ENCODE peak calls at places on chromosome 4, in seven cellular contexts. S is HepG2, R is A549, O is GM12878, P is HCT116, Z is K562, G is H1. Y is an unnamed sample.

GRCh38 chr4:39697740-39698423 is at the start of gene UBE2K:
- DNase-seq in Z (peak; percentile 94), O (no peak), G (peak; percentile 92), P (peak; percentile 71), S (peak; percentile 83), R (peak; percentile 81), Y (peak; percentile 82)

GRCh38 chr4:81896936-81897335 is 425.2 kb upstream of the RASGEF1B start:
- DNase-seq in S (no peak), Z (no peak), R (no peak), O (no peak), P (no peak), G (no peak), Y (no peak)

GRCh38 chr4:10045481-10045880 is 24.2 kb upstream of the SLC2A9 start:
- DNase-seq in O (no peak), S (peak; percentile 93), R (peak; percentile 60), G (no peak), Z (no peak), P (peak; percentile 80), Y (peak; percentile 20)

GRCh38 chr4:67332627-67333026 is 212.7 kb downstream of the CENPC start:
- DNase-seq in S (peak; percentile 16), P (no peak), R (peak; percentile 20), G (no peak), Z (peak; percentile 28), O (no peak), Y (no peak)

GRCh38 chr4:125390126-125390525 is 75.4 kb downstream of the FAT4 start:
- DNase-seq in P (no peak), O (no peak), R (no peak), Z (no peak), G (no peak), S (no peak), Y (peak; percentile 85)

GRCh38 chr4:105050896-105051295 is 95.8 kb upstream of the TET2 start:
- DNase-seq in R (no peak), Z (no peak), P (no peak), O (no peak), S (no peak), G (no peak), Y (peak; percentile 50)

GRCh38 chr4:168598191-168598590 is 101.3 kb downstream of the PALLD start:
- DNase-seq in R (no peak), S (no peak), P (no peak), O (no peak), G (no peak), Z (no peak), Y (no peak)

GRCh38 chr4:41215969-41216293 is 1.6 kb upstream of the APBB2 start:
- DNase-seq in R (peak; percentile 21), O (no peak), G (peak; percentile 80), S (no peak), P (no peak), Z (no peak), Y (no peak)

GRCh38 chr4:137124278-137124932 is 407.9 kb downstream of the PCDH18 start:
- DNase-seq in O (peak; percentile 1), R (peak; percentile 57), G (no peak), P (peak; percentile 53), Z (no peak), S (peak; percentile 17), Y (peak; percentile 79)

GRCh38 chr4:70688795-70689231 is 481 bp downstream of the UTP3 start:
- DNase-seq in G (no peak), S (no peak), R (no peak), O (no peak), Z (peak; percentile 34), P (no peak), Y (no peak)

GRCh38 chr4:6437682-6438264 is 34.6 kb downstream of the PPP2R2C start:
- DNase-seq in P (no peak), S (no peak), Z (no peak), O (no peak), G (no peak), R (no peak), Y (no peak)

GRCh38 chr4:138627096-138627495 is 384.9 kb upstream of the SLC7A11 start:
- DNase-seq in O (no peak), Z (no peak), S (no peak), R (no peak), P (no peak), G (no peak), Y (peak; percentile 20)

GRCh38 chr4:6916069-6916586 is 6.5 kb downstream of the TBC1D14 start:
- DNase-seq in G (no peak), P (no peak), R (no peak), S (no peak), O (no peak), Z (no peak), Y (no peak)

GRCh38 chr4:43008793-43009192 is 116.3 kb downstream of the GRXCR1 start:
- DNase-seq in O (no peak), G (no peak), Z (no peak), S (no peak), R (no peak), P (no peak), Y (no peak)

GRCh38 chr4:15420642-15421041 is 7.2 kb upstream of the C1QTNF7 start:
- DNase-seq in R (no peak), S (no peak), G (no peak), Z (no peak), O (no peak), P (no peak), Y (peak; percentile 85)

GRCh38 chr4:129218355-129218754 is 122.4 kb downstream of the C4orf33 start:
- DNase-seq in S (no peak), R (peak; percentile 35), P (no peak), Z (no peak), O (no peak), G (no peak), Y (no peak)
- TF ChIP-seq CEBPB in S (no peak), R (no peak), P (no peak), Z (no peak), O (no peak), G (no peak), Y (no peak)

DNA sequence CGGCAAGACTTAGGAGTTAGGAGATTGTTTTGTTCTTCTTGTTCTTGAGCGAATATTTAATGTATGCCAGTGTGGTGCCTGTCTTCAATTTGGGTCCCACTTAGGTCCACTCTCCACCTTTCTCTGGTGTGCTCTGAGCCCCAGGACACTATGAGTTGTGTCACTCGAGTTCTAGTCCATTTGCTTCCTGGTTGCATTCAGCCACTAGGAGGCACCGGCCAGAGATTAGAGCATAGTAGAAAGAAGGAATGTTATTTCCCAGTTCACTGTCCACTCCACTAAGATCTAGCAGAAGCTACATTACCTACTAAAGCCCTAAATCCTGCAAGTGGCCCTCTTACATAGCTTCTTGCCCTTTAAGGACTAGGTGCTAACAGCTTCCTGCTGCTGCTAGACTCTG is 326.9 kb downstream of the NAF1 start:
- DNase-seq in S (peak; percentile 3), R (peak; percentile 8), G (no peak), P (no peak), O (no peak), Z (no peak), Y (no peak)
- TF ChIP-seq RAD21 in S (no peak), R (no peak), G (peak; percentile 54), P (no peak), O (no peak), Z (no peak), Y (no peak)

GRCh38 chr4:30722092-30722915 is 2.1 kb downstream of the PCDH7 start:
- DNase-seq in P (no peak), Z (no peak), G (peak; percentile 73), R (no peak), O (no peak), S (no peak), Y (no peak)
- TF ChIP-seq CEBPB in P (no peak), Z (no peak), G (no peak), R (no peak), O (no peak), S (no peak), Y (no peak)

DNA sequence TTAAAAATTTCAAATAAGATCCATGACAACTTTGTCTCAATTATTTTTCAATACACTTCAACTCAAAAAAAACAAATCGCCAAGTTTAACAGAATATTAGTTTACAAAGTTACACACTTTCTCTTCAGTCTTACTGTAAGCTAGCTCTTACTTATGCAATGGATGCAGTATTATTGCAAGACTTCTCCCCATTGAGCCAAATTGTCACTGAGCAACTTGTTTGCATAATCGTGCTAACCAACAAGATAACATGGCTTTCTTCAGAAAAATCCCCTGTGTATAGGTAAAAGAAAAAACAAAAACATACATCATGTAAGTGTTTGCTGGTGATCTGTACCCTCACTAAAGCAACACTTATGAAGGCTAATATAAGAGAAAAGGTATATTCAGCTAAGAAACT is 18.9 kb downstream of the DNAJB14 start:
- DNase-seq in G (no peak), P (no peak), O (no peak), Z (no peak), R (no peak), S (no peak), Y (no peak)
- TF ChIP-seq RAD21 in G (no peak), P (no peak), O (no peak), Z (no peak), R (no peak), S (no peak), Y (no peak)

GRCh38 chr4:1209821-1210220 is 37.4 kb upstream of the SPON2 start:
- DNase-seq in S (no peak), O (no peak), R (no peak), G (no peak), Z (peak; percentile 55), P (no peak), Y (peak; percentile 80)
- TF ChIP-seq CEBPB in S (no peak), O (no peak), R (no peak), G (no peak), Z (no peak), P (no peak), Y (no peak)

GRCh38 chr4:164755432-164755831 is 1.5 kb downstream of the SMIM31 start:
- DNase-seq in Z (no peak), R (no peak), G (no peak), P (no peak), O (no peak), S (no peak), Y (no peak)

GRCh38 chr4:164748375-164748774 is 5.6 kb upstream of the SMIM31 start:
- DNase-seq in R (peak; percentile 14), Z (peak; percentile 16), G (no peak), P (peak; percentile 13), S (peak; percentile 3), O (no peak), Y (peak; percentile 19)

GRCh38 chr4:164753873-164754488 is at the start of gene SMIM31:
- DNase-seq in O (no peak), G (no peak), R (peak; percentile 39), S (no peak), P (no peak), Z (no peak), Y (no peak)
- TF ChIP-seq RAD21 in O (no peak), G (no peak), R (no peak), S (no peak), P (no peak), Z (no peak), Y (no peak)

DNA sequence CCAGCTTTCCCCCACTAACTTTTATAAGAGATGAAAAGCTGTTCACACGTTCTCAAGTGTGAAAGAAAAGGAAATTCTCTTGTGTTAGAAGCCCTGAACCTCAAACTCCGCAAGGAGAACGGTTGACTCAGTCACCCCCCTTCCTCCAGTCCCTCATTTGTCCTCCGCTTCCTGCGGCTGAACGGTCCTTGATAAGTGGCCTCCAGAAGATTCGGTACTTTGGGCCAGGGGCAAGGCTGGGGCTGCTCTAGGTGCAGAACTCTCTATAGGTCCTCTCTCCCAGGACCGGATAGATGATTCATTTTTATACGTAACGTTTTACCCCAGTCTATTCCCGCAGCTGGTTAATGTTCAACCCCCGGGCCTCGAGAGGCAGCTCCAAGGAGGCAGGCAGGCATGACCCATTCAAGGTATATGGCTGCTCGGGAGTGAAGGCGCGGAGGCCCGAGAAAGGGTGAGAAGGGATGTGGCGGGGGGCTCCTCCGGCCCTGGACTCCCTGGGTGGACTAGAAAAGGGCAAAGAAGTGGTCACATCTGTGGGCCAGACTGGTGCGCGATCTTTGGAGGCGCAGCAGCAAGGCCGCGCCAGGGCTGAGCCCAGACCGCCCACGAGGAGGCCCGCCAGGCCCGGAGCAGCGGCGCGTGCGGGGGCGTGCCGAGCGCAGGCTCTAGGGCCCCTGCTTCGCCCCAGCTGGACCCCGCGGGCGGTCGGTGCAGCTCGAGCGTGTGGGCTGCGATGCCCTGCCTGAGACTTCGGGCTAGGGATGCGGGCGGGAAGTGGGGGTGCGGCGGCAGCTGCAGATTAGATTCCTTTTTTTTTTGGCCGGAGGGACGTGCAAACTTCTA is 11.7 kb downstream of the PITX2 start:
- DNase-seq in O (no peak), P (no peak), G (no peak), S (no peak), Z (no peak), R (peak; percentile 60), Y (no peak)
- TF ChIP-seq CEBPB in O (no peak), P (no peak), G (no peak), S (no peak), Z (no peak), R (no peak), Y (no peak)

Y was measured in IMR-90.